ENCODE peak calls at places on chromosomes 1 and 21, in five cellular contexts. One of them, this sample, is unnamed.
A peak's percentile ranks its signal among the peaks of the same experiment; 100 is the strongest.

GRCh38 chr1:147753084-147753483 is 7.3 kb downstream of the GJA5 start:
- DNase-seq in H9: no peak
- DNase-seq in mesendoderm: no peak
- DNase-seq in H1: peak; percentile 36
- DNase-seq in IMR-90: no peak
- DNase-seq in this sample: no peak

GRCh38 chr1:54273837-54274192 is 73.8 kb downstream of the MRPL37 start:
- DNase-seq in mesendoderm: peak; percentile 82
- DNase-seq in H1: no peak
- DNase-seq in IMR-90: no peak
- DNase-seq in H9: peak; percentile 55
- DNase-seq in this sample: no peak

GRCh38 chr1:93180723-93181613 is at the start of gene CCDC18:
- DNase-seq in H1: no peak
- DNase-seq in IMR-90: peak; percentile 44
- DNase-seq in mesendoderm: peak; percentile 82
- DNase-seq in H9: no peak
- DNase-seq in this sample: no peak

GRCh38 chr1:32208463-32208862 is 426 bp upstream of the DCDC2B start:
- DNase-seq in H1: no peak
- DNase-seq in IMR-90: no peak
- DNase-seq in mesendoderm: no peak
- DNase-seq in H9: no peak
- DNase-seq in this sample: no peak

GRCh38 chr1:117661027-117661426 is 55.2 kb downstream of the TENT5C start:
- DNase-seq in mesendoderm: no peak
- DNase-seq in IMR-90: no peak
- DNase-seq in H9: no peak
- DNase-seq in H1: no peak
- DNase-seq in this sample: no peak

GRCh38 chr1:37954316-37954971 is 7.6 kb upstream of the INPP5B start:
- DNase-seq in IMR-90: no peak
- DNase-seq in mesendoderm: peak; percentile 42
- DNase-seq in H1: no peak
- DNase-seq in H9: peak; percentile 37
- DNase-seq in this sample: no peak

GRCh38 chr21:42526379-42526727 is 12.7 kb downstream of the SLC37A1 start:
- DNase-seq in H1: no peak
- DNase-seq in mesendoderm: no peak
- DNase-seq in H9: no peak
- DNase-seq in IMR-90: no peak
- DNase-seq in this sample: no peak

GRCh38 chr1:119409731-119410130 is 5.2 kb upstream of the HSD3B2 start:
- DNase-seq in H9: no peak
- DNase-seq in IMR-90: peak; percentile 11
- DNase-seq in H1: no peak
- DNase-seq in mesendoderm: no peak
- DNase-seq in this sample: no peak

GRCh38 chr21:44482581-44483287 is 27.4 kb downstream of the LRRC3 start:
- DNase-seq in IMR-90: no peak
- DNase-seq in H1: no peak
- DNase-seq in mesendoderm: peak; percentile 74
- DNase-seq in H9: no peak
- DNase-seq in this sample: no peak

GRCh38 chr1:226603030-226603960 is 54.7 kb downstream of the STUM start:
- DNase-seq in H9: no peak
- DNase-seq in mesendoderm: no peak
- DNase-seq in IMR-90: peak; percentile 48
- DNase-seq in H1: no peak
- DNase-seq in this sample: no peak

GRCh38 chr1:234683856-234684632 is 74.1 kb upstream of the IRF2BP2 start:
- DNase-seq in H9: peak; percentile 53
- DNase-seq in mesendoderm: peak; percentile 95
- DNase-seq in IMR-90: peak; percentile 75
- DNase-seq in H1: no peak
- DNase-seq in this sample: no peak

GRCh38 chr1:51998007-51998406 is 7.5 kb upstream of the RAB3B start:
- DNase-seq in H1: no peak
- DNase-seq in mesendoderm: peak; percentile 68
- DNase-seq in H9: peak; percentile 65
- DNase-seq in IMR-90: no peak
- DNase-seq in this sample: no peak

GRCh38 chr1:109482796-109483638 is 688 bp upstream of the ATXN7L2 start:
- DNase-seq in mesendoderm: no peak
- DNase-seq in IMR-90: peak; percentile 13
- DNase-seq in H1: peak; percentile 81
- DNase-seq in H9: no peak
- DNase-seq in this sample: no peak

GRCh38 chr1:246566808-246567154 is 525 bp downstream of the CNST start:
- DNase-seq in IMR-90: peak; percentile 17
- DNase-seq in H1: no peak
- DNase-seq in mesendoderm: no peak
- DNase-seq in H9: no peak
- DNase-seq in this sample: no peak
- H2BK15ac ChIP-seq in IMR-90: peak overlapping the region; percentile 26
- H2BK15ac ChIP-seq in H1: no peak overlapping the region
- H2BK15ac ChIP-seq in mesendoderm: no peak overlapping the region
- H2BK15ac ChIP-seq in H9: no peak overlapping the region
- H2BK15ac ChIP-seq in this sample: peak overlapping the region; percentile 64

GRCh38 chr1:167293057-167293456 is 72.4 kb downstream of the POU2F1 start:
- DNase-seq in H1: no peak
- DNase-seq in H9: no peak
- DNase-seq in IMR-90: no peak
- DNase-seq in mesendoderm: no peak
- DNase-seq in this sample: no peak
- H2BK15ac ChIP-seq in H1: no peak overlapping the region
- H2BK15ac ChIP-seq in H9: no peak overlapping the region
- H2BK15ac ChIP-seq in IMR-90: no peak overlapping the region
- H2BK15ac ChIP-seq in mesendoderm: no peak overlapping the region
- H2BK15ac ChIP-seq in this sample: no peak overlapping the region

GRCh38 chr1:65066766-65067490 is 81.1 kb upstream of the AK4 start:
- DNase-seq in IMR-90: peak; percentile 58
- DNase-seq in mesendoderm: peak; percentile 85
- DNase-seq in H9: peak; percentile 83
- DNase-seq in H1: peak; percentile 73
- DNase-seq in this sample: peak; percentile 36
- H2BK15ac ChIP-seq in IMR-90: no peak overlapping the region
- H2BK15ac ChIP-seq in mesendoderm: peak overlapping the region; percentile 1
- H2BK15ac ChIP-seq in H9: no peak overlapping the region
- H2BK15ac ChIP-seq in H1: no peak overlapping the region
- H2BK15ac ChIP-seq in this sample: peak overlapping the region; percentile 24

GRCh38 chr1:160716013-160716412 is 4.4 kb upstream of the CD48 start:
- DNase-seq in H1: no peak
- DNase-seq in IMR-90: no peak
- DNase-seq in H9: no peak
- DNase-seq in mesendoderm: no peak
- DNase-seq in this sample: no peak
- H2BK15ac ChIP-seq in H1: no peak overlapping the region
- H2BK15ac ChIP-seq in IMR-90: no peak overlapping the region
- H2BK15ac ChIP-seq in H9: no peak overlapping the region
- H2BK15ac ChIP-seq in mesendoderm: no peak overlapping the region
- H2BK15ac ChIP-seq in this sample: no peak overlapping the region

GRCh38 chr1:156920233-156921052 is at the start of gene LRRC71:
- DNase-seq in IMR-90: peak; percentile 64
- DNase-seq in mesendoderm: peak; percentile 87
- DNase-seq in H9: peak; percentile 87
- DNase-seq in H1: peak; percentile 98
- DNase-seq in this sample: peak; percentile 87
- H2BK15ac ChIP-seq in IMR-90: no peak within 1 kb of the TSS
- H2BK15ac ChIP-seq in mesendoderm: no peak within 1 kb of the TSS
- H2BK15ac ChIP-seq in H9: no peak within 1 kb of the TSS
- H2BK15ac ChIP-seq in H1: peak within 1 kb of the TSS; percentile 97
- H2BK15ac ChIP-seq in this sample: peak within 1 kb of the TSS; percentile 97